ENCODE peak calls at places on chromosomes 16 and 17, in four cellular contexts. One of them, this sample, is unnamed. For H3K36me3, the result is how much of the 10 kb centered on the place peaks cover.

GRCh38 chr16:27108051-27108770 is 41.5 kb downstream of the C16orf82 start:
- DNase-seq in hepatocyte: no peak
- DNase-seq in neural progenitor cell: no peak
- DNase-seq in stomach: no peak
- DNase-seq in this sample: no peak

GRCh38 chr16:67542464-67542863 is 13.8 kb downstream of the RIPOR1 start:
- DNase-seq in neural progenitor cell: no peak
- DNase-seq in stomach: peak
- DNase-seq in hepatocyte: no peak
- DNase-seq in this sample: peak

GRCh38 chr17:45971698-45972141 is 27.3 kb upstream of the STH start:
- DNase-seq in neural progenitor cell: peak
- DNase-seq in stomach: no peak
- DNase-seq in hepatocyte: no peak
- DNase-seq in this sample: no peak

GRCh38 chr16:75238132-75238852 is 13.1 kb downstream of the BCAR1 start:
- DNase-seq in neural progenitor cell: peak
- DNase-seq in hepatocyte: peak
- DNase-seq in stomach: peak
- DNase-seq in this sample: peak

GRCh38 chr17:55873017-55873758 is 122.3 kb downstream of the PCTP start:
- DNase-seq in hepatocyte: no peak
- DNase-seq in neural progenitor cell: no peak
- DNase-seq in stomach: no peak
- DNase-seq in this sample: no peak

GRCh38 chr17:44546711-44547606 is 10.3 kb upstream of the FZD2 start:
- DNase-seq in hepatocyte: no peak
- DNase-seq in stomach: no peak
- DNase-seq in neural progenitor cell: no peak
- DNase-seq in this sample: no peak

GRCh38 chr16:14302031-14302398 is 230.9 kb downstream of the MRTFB start:
- DNase-seq in hepatocyte: peak
- DNase-seq in stomach: peak
- DNase-seq in neural progenitor cell: peak
- DNase-seq in this sample: peak

GRCh38 chr17:7837375-7838290 is 3.6 kb downstream of the KDM6B start:
- DNase-seq in stomach: no peak
- DNase-seq in hepatocyte: peak
- DNase-seq in neural progenitor cell: peak
- DNase-seq in this sample: no peak

DNA sequence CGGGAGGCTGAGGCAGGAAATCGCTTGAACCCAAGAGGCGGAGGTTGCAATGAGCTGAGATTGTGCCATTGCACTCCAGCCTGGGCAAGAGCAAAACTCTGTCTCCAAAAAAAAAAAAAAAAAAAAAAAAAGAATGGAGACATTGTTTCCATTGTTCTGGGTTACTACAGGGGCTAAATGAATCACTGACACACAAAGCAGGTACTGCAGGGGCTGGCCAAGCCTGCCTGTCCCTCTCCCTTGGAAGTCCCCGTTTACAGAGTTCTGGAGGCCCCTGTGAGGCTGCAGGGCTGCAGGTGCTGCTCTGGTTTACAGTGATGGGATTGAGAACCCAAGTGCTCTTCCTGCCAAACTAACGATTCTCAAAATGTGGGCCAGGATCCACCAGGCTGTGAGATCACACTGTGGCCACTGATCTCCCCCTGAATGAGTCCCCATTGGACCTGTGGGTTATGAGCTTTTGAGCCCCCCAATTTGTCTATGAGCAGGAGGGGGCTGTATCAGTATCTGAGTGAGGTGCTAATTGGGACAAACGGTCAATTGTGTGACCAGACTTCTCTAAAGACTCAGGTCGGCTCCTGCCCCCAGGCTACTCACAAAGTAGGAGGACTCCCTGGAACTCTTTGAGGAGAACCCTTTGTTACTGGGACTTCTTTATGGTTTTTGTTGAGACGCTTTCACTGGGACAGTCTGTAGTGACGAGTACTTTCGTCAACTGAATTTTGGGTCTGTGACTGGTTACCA is 39.0 kb downstream of the DNAH17 start:
- DNase-seq in neural progenitor cell: peak
- DNase-seq in stomach: no peak
- DNase-seq in hepatocyte: no peak
- DNase-seq in this sample: peak
- H3K36me3 ChIP-seq in neural progenitor cell: under half
- H3K36me3 ChIP-seq in stomach: under half
- H3K36me3 ChIP-seq in hepatocyte: under half
- H3K36me3 ChIP-seq in this sample: under half

DNA sequence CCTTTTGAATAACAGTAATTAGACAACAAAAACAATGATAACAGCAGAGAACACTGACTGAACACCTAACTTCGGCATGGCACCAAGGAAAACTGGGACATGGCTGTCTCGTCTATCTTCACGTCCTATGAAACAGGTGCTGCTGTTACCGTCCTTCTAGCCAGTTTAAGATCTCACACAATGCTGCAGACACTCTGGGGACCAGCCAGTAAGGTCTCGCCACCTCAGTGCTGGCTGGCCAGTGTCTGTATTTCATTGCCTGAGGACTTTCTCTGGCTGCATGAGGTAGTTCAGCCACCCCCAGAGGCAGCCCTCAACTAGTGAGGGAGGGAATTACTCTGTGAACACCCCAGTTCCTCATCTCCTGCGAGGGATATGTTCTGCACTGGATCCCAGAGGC is 57.6 kb downstream of the AMFR start:
- DNase-seq in hepatocyte: no peak
- DNase-seq in neural progenitor cell: no peak
- DNase-seq in stomach: no peak
- DNase-seq in this sample: no peak
- H3K36me3 ChIP-seq in hepatocyte: under half
- H3K36me3 ChIP-seq in neural progenitor cell: under half
- H3K36me3 ChIP-seq in stomach: half or more
- H3K36me3 ChIP-seq in this sample: under half

DNA sequence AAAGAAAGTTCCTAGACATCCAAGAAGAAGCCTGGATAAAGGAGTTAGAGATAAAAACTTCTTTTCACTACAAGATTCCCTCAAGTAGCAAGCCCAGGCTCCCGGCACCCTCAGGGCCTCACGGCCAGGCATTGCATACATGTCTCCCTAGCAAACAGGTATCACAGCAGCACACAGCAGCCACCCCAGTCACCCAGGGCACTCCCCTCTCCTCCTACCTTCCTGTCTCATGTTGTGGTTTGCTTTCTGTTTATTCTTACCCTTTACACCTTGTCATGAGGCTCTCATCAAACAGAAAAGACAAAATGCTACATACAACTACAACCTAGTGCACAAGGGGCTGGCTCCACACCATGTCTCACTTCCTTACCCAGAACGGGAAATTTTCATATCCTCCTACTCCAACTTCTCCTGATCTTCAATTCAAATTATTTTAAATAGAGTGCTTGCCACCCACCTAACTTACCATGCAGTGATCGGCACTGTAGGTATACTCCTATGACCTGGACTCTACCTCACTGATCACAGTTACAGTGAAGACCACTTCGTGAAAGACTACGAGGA is 42.7 kb downstream of the XPO6 start:
- DNase-seq in stomach: no peak
- DNase-seq in hepatocyte: no peak
- DNase-seq in neural progenitor cell: no peak
- DNase-seq in this sample: no peak
- H3K36me3 ChIP-seq in stomach: half or more
- H3K36me3 ChIP-seq in hepatocyte: under half
- H3K36me3 ChIP-seq in neural progenitor cell: under half
- H3K36me3 ChIP-seq in this sample: half or more

DNA sequence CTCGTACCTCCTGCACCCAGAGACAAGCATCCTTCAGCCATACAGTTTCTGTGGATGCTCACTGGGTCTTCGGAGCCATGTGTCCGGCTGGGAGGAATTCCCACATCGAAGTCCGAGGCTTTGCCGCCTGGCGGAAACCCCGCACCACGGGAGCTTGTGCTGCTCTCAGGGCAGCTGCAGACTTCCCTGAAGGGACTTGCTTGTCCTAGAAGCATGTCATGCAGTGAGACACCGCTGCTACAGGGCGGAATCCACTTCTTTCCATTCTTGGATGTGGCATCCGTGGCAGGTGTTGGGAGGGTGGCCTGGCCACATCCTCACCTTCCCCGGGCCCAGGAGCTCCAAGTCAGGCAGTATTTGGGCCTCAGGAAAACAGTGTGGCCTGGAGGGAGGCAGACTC is 122.5 kb downstream of the CMIP start:
- DNase-seq in stomach: no peak
- DNase-seq in neural progenitor cell: no peak
- DNase-seq in hepatocyte: no peak
- DNase-seq in this sample: no peak
- H3K36me3 ChIP-seq in stomach: under half
- H3K36me3 ChIP-seq in neural progenitor cell: under half
- H3K36me3 ChIP-seq in hepatocyte: under half
- H3K36me3 ChIP-seq in this sample: under half

GRCh38 chr17:18208092-18208491 is 17.3 kb upstream of the LLGL1 start:
- DNase-seq in stomach: no peak
- DNase-seq in neural progenitor cell: no peak
- DNase-seq in hepatocyte: no peak
- DNase-seq in this sample: no peak

GRCh38 chr17:18203308-18203707 is 19.7 kb downstream of the ALKBH5 start:
- DNase-seq in neural progenitor cell: no peak
- DNase-seq in stomach: no peak
- DNase-seq in hepatocyte: peak
- DNase-seq in this sample: no peak

GRCh38 chr17:18206962-18207361 is 18.5 kb upstream of the LLGL1 start:
- DNase-seq in stomach: no peak
- DNase-seq in hepatocyte: no peak
- DNase-seq in neural progenitor cell: no peak
- DNase-seq in this sample: no peak

GRCh38 chr17:18201108-18201507 is 17.5 kb downstream of the ALKBH5 start:
- DNase-seq in stomach: no peak
- DNase-seq in neural progenitor cell: no peak
- DNase-seq in hepatocyte: no peak
- DNase-seq in this sample: no peak

DNA sequence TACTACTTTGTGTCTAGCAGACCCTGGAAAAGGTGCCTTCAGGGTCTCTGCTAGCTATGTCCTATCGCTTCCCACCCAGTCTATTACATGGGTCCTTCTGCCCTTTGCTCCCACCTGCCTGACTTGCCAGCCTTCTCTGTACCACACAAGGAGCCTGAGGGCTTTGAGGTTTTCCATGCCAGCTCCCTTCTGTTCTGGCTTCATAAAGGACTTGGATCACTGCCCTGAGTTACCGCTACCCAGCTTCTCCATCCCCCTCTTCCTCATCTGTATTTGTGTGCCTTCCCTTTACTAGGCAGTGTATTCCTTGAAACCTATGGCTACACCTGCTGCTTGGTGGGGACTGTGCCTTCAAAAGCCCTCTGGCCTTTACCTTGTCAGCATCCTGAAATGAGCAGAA is 19.6 kb upstream of the LLGL1 start:
- DNase-seq in hepatocyte: no peak
- DNase-seq in stomach: no peak
- DNase-seq in neural progenitor cell: no peak
- DNase-seq in this sample: no peak
- H3K36me3 ChIP-seq in hepatocyte: under half
- H3K36me3 ChIP-seq in stomach: half or more
- H3K36me3 ChIP-seq in neural progenitor cell: under half
- H3K36me3 ChIP-seq in this sample: under half